ENCODE peak calls at places on chromosomes 2 and 18, in eight cellular contexts. One of them, this sample, is unnamed.

GRCh38 chr18:35485852-35486251 is 11.9 kb downstream of the INO80C start:
- DNase-seq in tibial nerve: no peak
- DNase-seq in WERI-Rb-1: no peak
- DNase-seq in A673: no peak
- DNase-seq in GM12878: no peak
- DNase-seq in GM23338: no peak
- DNase-seq in dorsolateral prefrontal cortex: no peak
- DNase-seq in PC-9: no peak
- DNase-seq in this sample: no peak

GRCh38 chr2:60064687-60065361 is 488.6 kb downstream of the BCL11A start:
- DNase-seq in A673: no peak
- DNase-seq in tibial nerve: no peak
- DNase-seq in GM23338: no peak
- DNase-seq in PC-9: no peak
- DNase-seq in WERI-Rb-1: peak; percentile 90
- DNase-seq in dorsolateral prefrontal cortex: no peak
- DNase-seq in GM12878: no peak
- DNase-seq in this sample: no peak

GRCh38 chr2:42752299-42752698 is 11.6 kb downstream of the OXER1 start:
- DNase-seq in A673: no peak
- DNase-seq in PC-9: no peak
- DNase-seq in WERI-Rb-1: no peak
- DNase-seq in tibial nerve: no peak
- DNase-seq in GM12878: peak; percentile 71
- DNase-seq in dorsolateral prefrontal cortex: no peak
- DNase-seq in GM23338: no peak
- DNase-seq in this sample: no peak

GRCh38 chr18:66993492-66993891 is 389.6 kb upstream of the CDH19 start:
- DNase-seq in dorsolateral prefrontal cortex: no peak
- DNase-seq in GM23338: peak; percentile 46
- DNase-seq in A673: no peak
- DNase-seq in GM12878: no peak
- DNase-seq in WERI-Rb-1: no peak
- DNase-seq in PC-9: no peak
- DNase-seq in tibial nerve: no peak
- DNase-seq in this sample: no peak

GRCh38 chr2:239400000-239400831 is 604 bp downstream of the HDAC4 start:
- DNase-seq in WERI-Rb-1: no peak
- DNase-seq in dorsolateral prefrontal cortex: no peak
- DNase-seq in A673: peak; percentile 44
- DNase-seq in GM12878: no peak
- DNase-seq in tibial nerve: no peak
- DNase-seq in GM23338: no peak
- DNase-seq in PC-9: no peak
- DNase-seq in this sample: no peak

GRCh38 chr18:6239716-6240115 is 175.0 kb downstream of the L3MBTL4 start:
- DNase-seq in WERI-Rb-1: no peak
- DNase-seq in GM23338: peak; percentile 37
- DNase-seq in PC-9: no peak
- DNase-seq in A673: no peak
- DNase-seq in dorsolateral prefrontal cortex: no peak
- DNase-seq in tibial nerve: no peak
- DNase-seq in GM12878: no peak
- DNase-seq in this sample: no peak

GRCh38 chr18:45588831-45589558 is 26.3 kb upstream of the SLC14A2 start:
- DNase-seq in GM23338: no peak
- DNase-seq in A673: peak; percentile 56
- DNase-seq in tibial nerve: no peak
- DNase-seq in PC-9: no peak
- DNase-seq in dorsolateral prefrontal cortex: no peak
- DNase-seq in WERI-Rb-1: no peak
- DNase-seq in GM12878: no peak
- DNase-seq in this sample: no peak

GRCh38 chr2:241902357-241902991 is 32.9 kb downstream of the RTP5 start:
- DNase-seq in GM23338: peak; percentile 61
- DNase-seq in WERI-Rb-1: no peak
- DNase-seq in dorsolateral prefrontal cortex: no peak
- DNase-seq in PC-9: no peak
- DNase-seq in tibial nerve: peak; percentile 12
- DNase-seq in A673: no peak
- DNase-seq in GM12878: no peak
- DNase-seq in this sample: no peak

GRCh38 chr2:165846056-165846455 is 52.0 kb upstream of the GALNT3 start:
- DNase-seq in WERI-Rb-1: no peak
- DNase-seq in A673: no peak
- DNase-seq in GM12878: no peak
- DNase-seq in tibial nerve: no peak
- DNase-seq in PC-9: no peak
- DNase-seq in dorsolateral prefrontal cortex: no peak
- DNase-seq in GM23338: no peak
- DNase-seq in this sample: no peak

GRCh38 chr2:24269270-24269669 is 91.1 kb downstream of the ITSN2 start:
- DNase-seq in dorsolateral prefrontal cortex: no peak
- DNase-seq in GM12878: no peak
- DNase-seq in GM23338: no peak
- DNase-seq in PC-9: peak; percentile 46
- DNase-seq in tibial nerve: no peak
- DNase-seq in WERI-Rb-1: no peak
- DNase-seq in A673: peak; percentile 7
- DNase-seq in this sample: no peak

GRCh38 chr2:59993721-59994120 is 559.7 kb downstream of the BCL11A start:
- DNase-seq in A673: no peak
- DNase-seq in dorsolateral prefrontal cortex: no peak
- DNase-seq in tibial nerve: no peak
- DNase-seq in WERI-Rb-1: no peak
- DNase-seq in GM12878: no peak
- DNase-seq in PC-9: no peak
- DNase-seq in GM23338: no peak
- DNase-seq in this sample: no peak

GRCh38 chr2:159982270-159982669 is 80.1 kb downstream of the PLA2R1 start:
- DNase-seq in A673: no peak
- DNase-seq in tibial nerve: peak; percentile 14
- DNase-seq in dorsolateral prefrontal cortex: no peak
- DNase-seq in PC-9: no peak
- DNase-seq in WERI-Rb-1: peak; percentile 34
- DNase-seq in GM12878: no peak
- DNase-seq in GM23338: no peak
- DNase-seq in this sample: no peak

GRCh38 chr2:237486819-237487448 is at the start of gene MLPH:
- DNase-seq in dorsolateral prefrontal cortex: no peak
- DNase-seq in PC-9: peak; percentile 75
- DNase-seq in WERI-Rb-1: no peak
- DNase-seq in A673: no peak
- DNase-seq in GM12878: no peak
- DNase-seq in tibial nerve: peak; percentile 40
- DNase-seq in GM23338: peak; percentile 67
- DNase-seq in this sample: no peak

GRCh38 chr2:71547616-71548285 is 94.4 kb downstream of the DYSF start:
- DNase-seq in A673: no peak
- DNase-seq in PC-9: no peak
- DNase-seq in dorsolateral prefrontal cortex: no peak
- DNase-seq in GM12878: no peak
- DNase-seq in WERI-Rb-1: peak; percentile 57
- DNase-seq in tibial nerve: no peak
- DNase-seq in GM23338: no peak
- DNase-seq in this sample: no peak

GRCh38 chr2:172739651-172740050 is 4.0 kb downstream of the RAPGEF4 start:
- DNase-seq in PC-9: no peak
- DNase-seq in GM12878: no peak
- DNase-seq in dorsolateral prefrontal cortex: no peak
- DNase-seq in WERI-Rb-1: no peak
- DNase-seq in GM23338: no peak
- DNase-seq in A673: no peak
- DNase-seq in tibial nerve: no peak
- DNase-seq in this sample: no peak

GRCh38 chr2:68434981-68435380 is 32.1 kb downstream of the FBXO48 start:
- DNase-seq in tibial nerve: no peak
- DNase-seq in A673: no peak
- DNase-seq in WERI-Rb-1: no peak
- DNase-seq in GM12878: no peak
- DNase-seq in GM23338: no peak
- DNase-seq in PC-9: no peak
- DNase-seq in dorsolateral prefrontal cortex: no peak
- DNase-seq in this sample: no peak

GRCh38 chr2:24785704-24786321 is 7.4 kb downstream of the PTRHD1 start:
- DNase-seq in PC-9: no peak
- DNase-seq in GM23338: no peak
- DNase-seq in WERI-Rb-1: no peak
- DNase-seq in GM12878: peak; percentile 27
- DNase-seq in A673: no peak
- DNase-seq in tibial nerve: no peak
- DNase-seq in dorsolateral prefrontal cortex: no peak
- DNase-seq in this sample: no peak

GRCh38 chr2:94874277-94874997 is 3.2 kb downstream of the TEKT4 start:
- DNase-seq in tibial nerve: no peak
- DNase-seq in A673: peak; percentile 59
- DNase-seq in WERI-Rb-1: peak; percentile 79
- DNase-seq in dorsolateral prefrontal cortex: no peak
- DNase-seq in GM12878: no peak
- DNase-seq in GM23338: peak; percentile 91
- DNase-seq in PC-9: no peak
- DNase-seq in this sample: no peak

GRCh38 chr2:17646096-17646554 is 105.6 kb downstream of the VSNL1 start:
- DNase-seq in GM23338: peak; percentile 80
- DNase-seq in dorsolateral prefrontal cortex: peak; percentile 63
- DNase-seq in A673: peak; percentile 83
- DNase-seq in tibial nerve: no peak
- DNase-seq in GM12878: peak; percentile 45
- DNase-seq in WERI-Rb-1: peak; percentile 40
- DNase-seq in PC-9: peak; percentile 73
- DNase-seq in this sample: no peak

GRCh38 chr2:160652236-160652635 is 158.6 kb upstream of the RBMS1 start:
- DNase-seq in tibial nerve: no peak
- DNase-seq in GM12878: no peak
- DNase-seq in PC-9: no peak
- DNase-seq in WERI-Rb-1: no peak
- DNase-seq in dorsolateral prefrontal cortex: peak; percentile 58
- DNase-seq in A673: no peak
- DNase-seq in GM23338: no peak
- DNase-seq in this sample: no peak

GRCh38 chr2:174585111-174585510 is 12.5 kb downstream of the WIPF1 start:
- DNase-seq in GM23338: no peak
- DNase-seq in GM12878: no peak
- DNase-seq in dorsolateral prefrontal cortex: no peak
- DNase-seq in A673: no peak
- DNase-seq in tibial nerve: no peak
- DNase-seq in WERI-Rb-1: no peak
- DNase-seq in PC-9: no peak
- DNase-seq in this sample: no peak

GRCh38 chr2:30225131-30225762 is 6.1 kb upstream of the LBH start:
- DNase-seq in WERI-Rb-1: no peak
- DNase-seq in PC-9: no peak
- DNase-seq in A673: peak; percentile 70
- DNase-seq in tibial nerve: no peak
- DNase-seq in GM12878: no peak
- DNase-seq in GM23338: no peak
- DNase-seq in dorsolateral prefrontal cortex: no peak
- DNase-seq in this sample: no peak
- H3K27ac ChIP-seq in WERI-Rb-1: no peak overlapping the region
- H3K27ac ChIP-seq in PC-9: no peak overlapping the region
- H3K27ac ChIP-seq in A673: peak overlapping the region; percentile 44
- H3K27ac ChIP-seq in tibial nerve: peak overlapping the region; percentile 78
- H3K27ac ChIP-seq in GM12878: peak overlapping the region; percentile 95
- H3K27ac ChIP-seq in GM23338: no peak overlapping the region
- H3K27ac ChIP-seq in dorsolateral prefrontal cortex: no peak overlapping the region
- H3K27ac ChIP-seq in this sample: no peak overlapping the region

GRCh38 chr2:112023707-112024106 is 31.4 kb upstream of the TMEM87B start:
- DNase-seq in tibial nerve: no peak
- DNase-seq in WERI-Rb-1: no peak
- DNase-seq in GM12878: no peak
- DNase-seq in PC-9: no peak
- DNase-seq in A673: no peak
- DNase-seq in GM23338: no peak
- DNase-seq in dorsolateral prefrontal cortex: no peak
- DNase-seq in this sample: no peak
- H3K27ac ChIP-seq in tibial nerve: no peak overlapping the region
- H3K27ac ChIP-seq in WERI-Rb-1: no peak overlapping the region
- H3K27ac ChIP-seq in GM12878: no peak overlapping the region
- H3K27ac ChIP-seq in PC-9: no peak overlapping the region
- H3K27ac ChIP-seq in A673: no peak overlapping the region
- H3K27ac ChIP-seq in GM23338: no peak overlapping the region
- H3K27ac ChIP-seq in dorsolateral prefrontal cortex: no peak overlapping the region
- H3K27ac ChIP-seq in this sample: peak overlapping the region; percentile 18

GRCh38 chr2:135727968-135728728 is 13.5 kb upstream of the UBXN4 start:
- DNase-seq in PC-9: no peak
- DNase-seq in GM23338: no peak
- DNase-seq in A673: no peak
- DNase-seq in GM12878: no peak
- DNase-seq in WERI-Rb-1: no peak
- DNase-seq in tibial nerve: no peak
- DNase-seq in dorsolateral prefrontal cortex: no peak
- DNase-seq in this sample: no peak
- H3K27ac ChIP-seq in PC-9: no peak overlapping the region
- H3K27ac ChIP-seq in GM23338: no peak overlapping the region
- H3K27ac ChIP-seq in A673: no peak overlapping the region
- H3K27ac ChIP-seq in GM12878: no peak overlapping the region
- H3K27ac ChIP-seq in WERI-Rb-1: no peak overlapping the region
- H3K27ac ChIP-seq in tibial nerve: no peak overlapping the region
- H3K27ac ChIP-seq in dorsolateral prefrontal cortex: no peak overlapping the region
- H3K27ac ChIP-seq in this sample: no peak overlapping the region

GRCh38 chr2:207422307-207422960 is 107.3 kb upstream of the CREB1 start:
- DNase-seq in tibial nerve: no peak
- DNase-seq in PC-9: no peak
- DNase-seq in dorsolateral prefrontal cortex: no peak
- DNase-seq in GM12878: no peak
- DNase-seq in A673: no peak
- DNase-seq in GM23338: no peak
- DNase-seq in WERI-Rb-1: no peak
- DNase-seq in this sample: no peak

GRCh38 chr2:207428573-207428972 is 101.2 kb upstream of the CREB1 start:
- DNase-seq in tibial nerve: no peak
- DNase-seq in GM12878: no peak
- DNase-seq in GM23338: no peak
- DNase-seq in WERI-Rb-1: no peak
- DNase-seq in dorsolateral prefrontal cortex: no peak
- DNase-seq in A673: no peak
- DNase-seq in PC-9: no peak
- DNase-seq in this sample: no peak

GRCh38 chr2:207421661-207422060 is 108.1 kb upstream of the CREB1 start:
- DNase-seq in A673: no peak
- DNase-seq in WERI-Rb-1: no peak
- DNase-seq in dorsolateral prefrontal cortex: no peak
- DNase-seq in PC-9: no peak
- DNase-seq in tibial nerve: no peak
- DNase-seq in GM23338: no peak
- DNase-seq in GM12878: no peak
- DNase-seq in this sample: no peak

GRCh38 chr2:207419331-207419730 is 110.4 kb upstream of the CREB1 start:
- DNase-seq in GM12878: no peak
- DNase-seq in A673: no peak
- DNase-seq in GM23338: no peak
- DNase-seq in tibial nerve: no peak
- DNase-seq in dorsolateral prefrontal cortex: no peak
- DNase-seq in WERI-Rb-1: no peak
- DNase-seq in PC-9: no peak
- DNase-seq in this sample: no peak

DNA sequence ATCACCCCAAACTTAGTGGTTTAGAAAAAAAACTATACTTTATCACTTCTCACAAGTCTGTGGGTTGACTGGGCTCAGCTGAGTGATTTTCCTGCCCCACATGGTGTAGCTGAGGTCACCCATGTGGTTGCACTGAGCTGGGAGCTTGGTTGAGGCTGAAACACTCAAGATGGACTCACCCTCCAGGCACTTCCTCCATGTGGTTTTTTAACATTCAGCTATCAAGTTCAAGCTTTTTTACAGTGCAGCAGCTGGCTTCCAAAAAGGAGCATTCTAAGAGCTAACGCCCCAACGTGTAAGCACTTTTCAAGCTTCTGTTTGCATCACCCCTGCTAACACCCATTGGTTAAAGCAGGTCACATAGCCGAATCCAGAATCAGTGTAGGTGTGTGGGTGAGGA is 105.9 kb upstream of the CREB1 start:
- DNase-seq in WERI-Rb-1: no peak
- DNase-seq in tibial nerve: no peak
- DNase-seq in PC-9: no peak
- DNase-seq in dorsolateral prefrontal cortex: no peak
- DNase-seq in GM12878: peak; percentile 74
- DNase-seq in GM23338: no peak
- DNase-seq in A673: no peak
- DNase-seq in this sample: no peak
- H3K27ac ChIP-seq in WERI-Rb-1: no peak overlapping the region
- H3K27ac ChIP-seq in tibial nerve: no peak overlapping the region
- H3K27ac ChIP-seq in PC-9: no peak overlapping the region
- H3K27ac ChIP-seq in dorsolateral prefrontal cortex: no peak overlapping the region
- H3K27ac ChIP-seq in GM12878: no peak overlapping the region
- H3K27ac ChIP-seq in GM23338: no peak overlapping the region
- H3K27ac ChIP-seq in A673: no peak overlapping the region
- H3K27ac ChIP-seq in this sample: no peak overlapping the region

This sample was measured in caudate nucleus.